ENCODE peak calls at places on chromosomes 13 and 19, in nine cellular contexts. One of them, this sample, is unnamed. For H3K4me1, the result is how much of the 10 kb centered on the place peaks cover.

GRCh38 chr19:35908977-35909683 is 1.0 kb upstream of the TYROBP start:
- DNase-seq in HCT116: no peak
- DNase-seq in kidney: peak
- DNase-seq in body of pancreas: no peak
- DNase-seq in astrocyte: no peak
- DNase-seq in GM23338: no peak
- DNase-seq in psoas muscle: peak
- DNase-seq in A549: no peak
- DNase-seq in upper lobe of right lung: peak
- DNase-seq in this sample: peak

GRCh38 chr13:23753523-23753922 is 135.7 kb downstream of the MIPEP start:
- DNase-seq in HCT116: no peak
- DNase-seq in kidney: no peak
- DNase-seq in body of pancreas: no peak
- DNase-seq in astrocyte: peak
- DNase-seq in GM23338: peak
- DNase-seq in psoas muscle: no peak
- DNase-seq in A549: peak
- DNase-seq in upper lobe of right lung: no peak
- DNase-seq in this sample: no peak

GRCh38 chr19:530133-531008 is 1.2 kb upstream of the CDC34 start:
- DNase-seq in HCT116: no peak
- DNase-seq in kidney: peak
- DNase-seq in body of pancreas: no peak
- DNase-seq in astrocyte: no peak
- DNase-seq in GM23338: no peak
- DNase-seq in psoas muscle: no peak
- DNase-seq in A549: no peak
- DNase-seq in upper lobe of right lung: no peak
- DNase-seq in this sample: no peak

GRCh38 chr19:56403261-56403660 is 871 bp upstream of the ZNF583 start:
- DNase-seq in HCT116: no peak
- DNase-seq in kidney: no peak
- DNase-seq in body of pancreas: no peak
- DNase-seq in astrocyte: peak
- DNase-seq in GM23338: no peak
- DNase-seq in psoas muscle: no peak
- DNase-seq in A549: no peak
- DNase-seq in upper lobe of right lung: no peak
- DNase-seq in this sample: no peak

GRCh38 chr19:45477216-45477615 is 9.4 kb downstream of the FOSB start:
- DNase-seq in HCT116: no peak
- DNase-seq in kidney: no peak
- DNase-seq in body of pancreas: no peak
- DNase-seq in astrocyte: no peak
- DNase-seq in GM23338: no peak
- DNase-seq in psoas muscle: no peak
- DNase-seq in A549: no peak
- DNase-seq in upper lobe of right lung: no peak
- DNase-seq in this sample: no peak

GRCh38 chr19:47377801-47378200 is 28.7 kb downstream of the DHX34 start:
- DNase-seq in HCT116: no peak
- DNase-seq in kidney: no peak
- DNase-seq in body of pancreas: no peak
- DNase-seq in astrocyte: no peak
- DNase-seq in GM23338: no peak
- DNase-seq in psoas muscle: no peak
- DNase-seq in A549: no peak
- DNase-seq in upper lobe of right lung: no peak
- DNase-seq in this sample: no peak

GRCh38 chr13:75485286-75486062 is 3.5 kb upstream of the TBC1D4 start:
- DNase-seq in HCT116: peak
- DNase-seq in kidney: no peak
- DNase-seq in body of pancreas: no peak
- DNase-seq in astrocyte: peak
- DNase-seq in GM23338: peak
- DNase-seq in psoas muscle: no peak
- DNase-seq in A549: peak
- DNase-seq in upper lobe of right lung: no peak
- DNase-seq in this sample: no peak

GRCh38 chr13:101390461-101390860 is 25.8 kb downstream of the NALCN start:
- DNase-seq in HCT116: no peak
- DNase-seq in kidney: no peak
- DNase-seq in body of pancreas: no peak
- DNase-seq in astrocyte: peak
- DNase-seq in GM23338: no peak
- DNase-seq in psoas muscle: no peak
- DNase-seq in A549: no peak
- DNase-seq in upper lobe of right lung: no peak
- DNase-seq in this sample: no peak

GRCh38 chr19:38849746-38850230 is at the start of gene HNRNPL:
- DNase-seq in HCT116: no peak
- DNase-seq in kidney: peak
- DNase-seq in body of pancreas: no peak
- DNase-seq in astrocyte: no peak
- DNase-seq in GM23338: no peak
- DNase-seq in psoas muscle: peak
- DNase-seq in A549: no peak
- DNase-seq in upper lobe of right lung: peak
- DNase-seq in this sample: no peak

GRCh38 chr19:33673258-33673875 is 51.6 kb downstream of the CHST8 start:
- DNase-seq in HCT116: no peak
- DNase-seq in kidney: peak
- DNase-seq in body of pancreas: no peak
- DNase-seq in astrocyte: no peak
- DNase-seq in GM23338: no peak
- DNase-seq in psoas muscle: no peak
- DNase-seq in A549: no peak
- DNase-seq in upper lobe of right lung: peak
- DNase-seq in this sample: no peak

GRCh38 chr19:39082745-39083598 is 1.2 kb upstream of the ACP7 start:
- DNase-seq in HCT116: no peak
- DNase-seq in kidney: no peak
- DNase-seq in body of pancreas: no peak
- DNase-seq in astrocyte: no peak
- DNase-seq in GM23338: no peak
- DNase-seq in psoas muscle: no peak
- DNase-seq in A549: no peak
- DNase-seq in upper lobe of right lung: no peak
- DNase-seq in this sample: no peak

GRCh38 chr19:38071647-38072046 is 152.4 kb downstream of the DPF1 start:
- DNase-seq in HCT116: no peak
- DNase-seq in kidney: no peak
- DNase-seq in body of pancreas: no peak
- DNase-seq in astrocyte: no peak
- DNase-seq in GM23338: no peak
- DNase-seq in psoas muscle: no peak
- DNase-seq in A549: no peak
- DNase-seq in upper lobe of right lung: no peak
- DNase-seq in this sample: no peak

DNA sequence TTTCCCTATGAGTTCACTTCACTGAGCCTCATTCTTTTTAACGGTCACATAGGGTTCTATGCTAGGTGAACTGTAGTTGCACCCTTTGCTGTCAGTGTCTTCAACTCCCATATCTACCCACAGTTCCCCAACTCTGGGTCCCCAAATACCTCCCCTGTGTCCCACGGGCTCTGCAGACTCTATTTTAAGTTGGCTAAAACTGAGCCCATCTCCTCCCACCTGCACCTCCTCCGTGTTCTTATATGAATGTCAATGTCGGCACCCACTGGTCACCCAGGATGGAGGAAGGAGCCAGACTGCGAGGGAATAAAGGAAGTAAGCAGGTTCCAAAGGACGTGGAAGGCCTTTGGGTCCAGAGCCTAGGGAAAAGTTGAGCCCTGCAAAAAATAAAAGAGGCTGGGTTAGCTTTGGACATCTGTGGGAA is 804 bp upstream of the PIN1 start:
- DNase-seq in HCT116: no peak
- DNase-seq in kidney: no peak
- DNase-seq in body of pancreas: no peak
- DNase-seq in astrocyte: no peak
- DNase-seq in GM23338: no peak
- DNase-seq in psoas muscle: no peak
- DNase-seq in A549: no peak
- DNase-seq in upper lobe of right lung: no peak
- DNase-seq in this sample: no peak
- H3K4me3 ChIP-seq in HCT116: peak
- H3K4me3 ChIP-seq in kidney: peak
- H3K4me3 ChIP-seq in body of pancreas: no peak
- H3K4me3 ChIP-seq in astrocyte: peak
- H3K4me3 ChIP-seq in GM23338: peak
- H3K4me3 ChIP-seq in psoas muscle: peak
- H3K4me3 ChIP-seq in A549: peak
- H3K4me3 ChIP-seq in upper lobe of right lung: peak
- H3K4me3 ChIP-seq in this sample: no peak

GRCh38 chr13:106424805-106425204 is 110.7 kb downstream of the EFNB2 start:
- DNase-seq in HCT116: no peak
- DNase-seq in kidney: no peak
- DNase-seq in body of pancreas: no peak
- DNase-seq in astrocyte: no peak
- DNase-seq in GM23338: no peak
- DNase-seq in psoas muscle: no peak
- DNase-seq in A549: no peak
- DNase-seq in upper lobe of right lung: no peak
- DNase-seq in this sample: no peak

GRCh38 chr13:106417467-106418110 is 117.9 kb downstream of the EFNB2 start:
- DNase-seq in HCT116: no peak
- DNase-seq in kidney: no peak
- DNase-seq in body of pancreas: no peak
- DNase-seq in astrocyte: no peak
- DNase-seq in GM23338: no peak
- DNase-seq in psoas muscle: no peak
- DNase-seq in A549: no peak
- DNase-seq in upper lobe of right lung: no peak
- DNase-seq in this sample: peak

GRCh38 chr13:106418556-106418955 is 116.9 kb downstream of the EFNB2 start:
- DNase-seq in HCT116: no peak
- DNase-seq in kidney: no peak
- DNase-seq in body of pancreas: no peak
- DNase-seq in astrocyte: peak
- DNase-seq in GM23338: no peak
- DNase-seq in psoas muscle: no peak
- DNase-seq in A549: no peak
- DNase-seq in upper lobe of right lung: no peak
- DNase-seq in this sample: no peak

GRCh38 chr13:106426909-106427308 is 108.6 kb downstream of the EFNB2 start:
- DNase-seq in HCT116: no peak
- DNase-seq in kidney: no peak
- DNase-seq in body of pancreas: no peak
- DNase-seq in astrocyte: no peak
- DNase-seq in GM23338: no peak
- DNase-seq in psoas muscle: no peak
- DNase-seq in A549: no peak
- DNase-seq in upper lobe of right lung: no peak
- DNase-seq in this sample: no peak

GRCh38 chr13:106423530-106423929 is 111.9 kb downstream of the EFNB2 start:
- DNase-seq in HCT116: no peak
- DNase-seq in kidney: no peak
- DNase-seq in body of pancreas: no peak
- DNase-seq in astrocyte: no peak
- DNase-seq in GM23338: peak
- DNase-seq in psoas muscle: no peak
- DNase-seq in A549: no peak
- DNase-seq in upper lobe of right lung: no peak
- DNase-seq in this sample: no peak
- TF ChIP-seq CTCF in HCT116: no peak
- TF ChIP-seq CTCF in kidney: no peak
- TF ChIP-seq CTCF in body of pancreas: no peak
- TF ChIP-seq CTCF in astrocyte: no peak
- TF ChIP-seq CTCF in GM23338: no peak
- TF ChIP-seq CTCF in psoas muscle: no peak
- TF ChIP-seq CTCF in A549: no peak
- TF ChIP-seq CTCF in upper lobe of right lung: no peak
- TF ChIP-seq CTCF in this sample: no peak

DNA sequence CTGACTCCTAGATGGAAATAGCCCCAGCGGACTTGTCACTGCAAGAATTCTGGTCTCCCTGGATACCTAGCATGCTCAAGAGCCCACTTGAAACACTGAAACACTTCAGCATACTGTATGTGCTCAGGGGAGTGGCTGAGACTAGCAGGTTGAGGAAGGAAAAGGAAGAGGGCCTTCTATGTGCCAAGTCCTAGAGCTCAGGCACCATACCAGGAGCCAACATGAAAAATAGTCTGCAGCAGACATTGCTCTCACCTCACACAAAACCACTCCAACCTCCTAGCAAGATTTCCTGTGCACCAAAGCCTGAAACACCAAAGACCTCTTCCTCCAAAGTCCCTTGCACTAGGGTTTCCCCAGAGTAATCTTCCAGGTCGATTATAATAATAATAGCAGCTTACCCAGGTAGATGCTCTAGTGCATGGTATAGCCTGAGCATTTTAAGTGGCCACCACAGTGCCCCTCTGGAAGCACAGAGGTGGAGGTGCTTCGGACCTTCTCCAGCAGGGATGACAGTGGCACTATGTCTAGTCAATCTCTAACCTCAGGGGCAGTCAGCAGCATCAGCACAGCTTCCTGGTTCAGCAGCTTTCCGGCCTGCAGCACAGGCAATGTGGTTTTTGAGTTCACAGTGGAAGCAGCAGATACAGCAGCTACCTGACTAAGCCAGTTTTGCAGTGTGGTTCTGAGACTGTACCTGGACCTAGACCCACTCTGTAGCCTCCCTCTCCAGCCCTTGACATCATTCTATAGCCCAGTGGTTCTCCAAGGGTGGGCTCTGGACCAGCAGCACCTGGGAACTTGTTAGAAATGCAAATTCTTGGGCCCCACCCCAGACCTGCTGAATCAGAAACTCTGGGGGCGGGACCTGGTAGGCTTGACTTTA is 45.6 kb upstream of the UBE2L5 start:
- DNase-seq in HCT116: no peak
- DNase-seq in kidney: no peak
- DNase-seq in body of pancreas: no peak
- DNase-seq in astrocyte: no peak
- DNase-seq in GM23338: peak
- DNase-seq in psoas muscle: no peak
- DNase-seq in A549: no peak
- DNase-seq in upper lobe of right lung: no peak
- DNase-seq in this sample: peak
- H3K4me1 ChIP-seq in HCT116: under half
- H3K4me1 ChIP-seq in kidney: under half
- H3K4me1 ChIP-seq in body of pancreas: under half
- H3K4me1 ChIP-seq in astrocyte: under half
- H3K4me1 ChIP-seq in GM23338: under half
- H3K4me1 ChIP-seq in psoas muscle: under half
- H3K4me1 ChIP-seq in A549: under half
- H3K4me1 ChIP-seq in upper lobe of right lung: under half
- H3K4me1 ChIP-seq in this sample: under half

DNA sequence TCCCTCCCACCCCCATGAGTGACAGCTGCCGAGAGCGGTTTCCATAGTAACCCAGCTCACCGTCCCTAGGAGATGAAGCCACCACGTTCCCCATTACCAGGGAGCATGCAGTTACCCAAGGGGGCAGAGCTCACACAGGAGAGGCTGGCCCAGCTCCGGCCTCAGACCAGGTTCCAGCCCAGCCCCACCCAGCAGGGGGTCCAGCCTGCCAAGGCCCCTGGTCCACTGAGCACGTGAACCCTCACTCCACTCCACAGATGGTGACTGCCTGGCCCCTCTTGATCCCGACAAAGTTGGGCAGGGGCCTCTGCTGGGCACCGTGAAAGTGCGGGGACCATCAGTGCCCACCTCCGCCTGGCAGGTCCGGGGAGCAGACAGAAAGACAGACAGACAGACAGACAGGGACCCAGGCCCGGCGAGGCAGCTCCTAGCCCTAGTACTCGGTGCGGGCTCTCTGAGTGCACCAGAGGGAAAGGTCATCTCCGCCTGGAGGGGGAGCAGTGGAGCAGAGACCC is 50.7 kb downstream of the CELF5 start:
- DNase-seq in HCT116: peak
- DNase-seq in kidney: no peak
- DNase-seq in body of pancreas: peak
- DNase-seq in astrocyte: no peak
- DNase-seq in GM23338: peak
- DNase-seq in psoas muscle: no peak
- DNase-seq in A549: peak
- DNase-seq in upper lobe of right lung: no peak
- DNase-seq in this sample: no peak
- H3K4me3 ChIP-seq in HCT116: peak
- H3K4me3 ChIP-seq in kidney: no peak
- H3K4me3 ChIP-seq in body of pancreas: no peak
- H3K4me3 ChIP-seq in astrocyte: no peak
- H3K4me3 ChIP-seq in GM23338: peak
- H3K4me3 ChIP-seq in psoas muscle: peak
- H3K4me3 ChIP-seq in A549: peak
- H3K4me3 ChIP-seq in upper lobe of right lung: peak
- H3K4me3 ChIP-seq in this sample: no peak